ENCODE peak calls at places on chromosomes 13 and 19, in five cellular contexts. D is IMR-90, C is HepG2, L is K562, W is GM12878. N is an unnamed sample.

GRCh38 chr13:112450567-112451240 is 74.5 kb downstream of the SPACA7 start:
- DNase-seq in D (no peak), C (no peak), L (no peak), W (no peak), N (no peak)

GRCh38 chr19:45676851-45677263 is 8.8 kb downstream of the GIPR start:
- DNase-seq in D (no peak), C (no peak), L (no peak), W (no peak), N (no peak)

GRCh38 chr13:51814825-51815650 is 11.1 kb upstream of the DHRS12 start:
- DNase-seq in D (peak; percentile 50), C (peak; percentile 63), L (peak; percentile 48), W (no peak), N (peak; percentile 60)

GRCh38 chr19:579111-579841 is 6.9 kb downstream of the BSG start:
- DNase-seq in D (no peak), C (no peak), L (no peak), W (no peak), N (no peak)

GRCh38 chr19:29666634-29667389 is 1.6 kb downstream of the PLEKHF1 start:
- DNase-seq in D (peak; percentile 64), C (peak; percentile 55), L (no peak), W (no peak), N (no peak)

GRCh38 chr19:50486823-50487515 is 10.3 kb upstream of the GARIN5A start:
- DNase-seq in D (peak; percentile 19), C (peak; percentile 51), L (peak; percentile 75), W (no peak), N (peak; percentile 92)

GRCh38 chr13:22455036-22455435 is 725.7 kb upstream of the SGCG start:
- DNase-seq in D (no peak), C (no peak), L (no peak), W (no peak), N (no peak)

GRCh38 chr13:111267205-111267604 is 53.2 kb upstream of the TEX29 start:
- DNase-seq in D (no peak), C (no peak), L (no peak), W (no peak), N (no peak)

GRCh38 chr19:48660854-48661731 is 11.7 kb downstream of the NTN5 start:
- DNase-seq in D (peak; percentile 86), C (peak; percentile 66), L (peak; percentile 90), W (peak; percentile 83), N (peak; percentile 96)

GRCh38 chr19:8209965-8210659 is 942 bp downstream of the CERS4 start:
- DNase-seq in D (no peak), C (no peak), L (no peak), W (no peak), N (no peak)

GRCh38 chr19:35936738-35937268 is 629 bp downstream of the LRFN3 start:
- DNase-seq in D (no peak), C (no peak), L (no peak), W (no peak), N (no peak)

GRCh38 chr19:5125797-5126497 is 157.0 kb downstream of the KDM4B start:
- DNase-seq in D (peak; percentile 4), C (no peak), L (no peak), W (no peak), N (no peak)

GRCh38 chr19:17020823-17021222 is 5.8 kb downstream of the CPAMD8 start:
- DNase-seq in D (no peak), C (no peak), L (peak; percentile 78), W (no peak), N (no peak)

GRCh38 chr13:105773887-105774538 is 761.4 kb downstream of the EFNB2 start:
- DNase-seq in D (peak; percentile 57), C (peak; percentile 1), L (no peak), W (no peak), N (peak; percentile 33)

GRCh38 chr13:99311137-99311536 is 3.9 kb upstream of the GPR183 start:
- DNase-seq in D (peak; percentile 49), C (no peak), L (peak; percentile 39), W (no peak), N (no peak)
- TF ChIP-seq BHLHE40 in D (no peak), C (no peak), L (no peak), W (no peak), N (no peak)

GRCh38 chr19:53909471-53910169 is 542 bp downstream of the CACNG7 start:
- DNase-seq in D (no peak), C (no peak), L (no peak), W (no peak), N (no peak)
- H3K4me3 ChIP-seq in D (peak overlapping the region; percentile 61), C (no peak overlapping the region), L (no peak overlapping the region), W (no peak overlapping the region), N (peak overlapping the region; percentile 70)

DNA sequence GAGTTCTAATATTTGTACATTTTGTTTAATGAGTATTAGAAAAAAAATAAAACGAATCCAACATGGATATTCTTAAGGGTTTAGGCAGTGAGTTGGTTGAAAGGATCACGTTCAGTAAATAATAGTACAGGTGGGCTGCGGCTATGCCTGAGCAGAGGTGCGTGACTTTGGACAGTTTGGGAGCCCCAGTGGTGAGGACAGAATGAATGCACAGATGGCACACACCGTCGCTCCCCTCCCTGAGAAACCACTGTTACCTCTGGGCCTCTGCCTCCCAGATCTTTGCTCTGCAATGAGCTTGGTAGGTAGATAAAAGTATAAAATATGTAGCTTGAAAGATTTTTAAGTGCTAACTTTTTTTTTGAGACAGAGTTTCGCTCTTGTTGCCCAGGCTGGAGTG is 153.3 kb downstream of the SIPA1L3 start:
- DNase-seq in D (no peak), C (no peak), L (no peak), W (no peak), N (no peak)
- TF ChIP-seq BHLHE40 in D (no peak), C (no peak), L (no peak), W (no peak), N (no peak)

GRCh38 chr19:40057166-40057565 is 1.1 kb upstream of the ZNF780B start:
- DNase-seq in D (no peak), C (no peak), L (no peak), W (no peak), N (no peak)
- H3K4me3 ChIP-seq in D (no peak overlapping the region), C (peak overlapping the region; percentile 80), L (no peak overlapping the region), W (peak overlapping the region; percentile 72), N (no peak overlapping the region)

DNA sequence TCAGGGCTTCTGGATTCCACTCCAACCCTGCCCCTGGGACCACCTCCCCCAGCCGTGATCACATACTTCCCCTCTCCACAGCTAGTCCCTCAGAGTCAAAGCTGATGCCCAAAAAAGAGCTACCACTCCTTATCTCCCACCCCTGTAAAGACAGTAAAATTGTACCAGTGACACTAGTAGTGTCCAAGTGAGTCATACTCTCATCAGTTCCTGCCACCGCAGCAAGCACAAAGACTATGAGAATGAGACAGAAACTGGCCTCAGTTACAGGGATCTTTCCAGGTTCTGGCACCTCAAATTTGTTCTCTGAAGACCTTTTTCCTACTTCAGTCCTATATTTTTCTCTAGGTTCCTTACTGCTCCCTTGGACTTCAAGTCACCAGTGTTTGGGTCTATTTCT is 144.2 kb downstream of the SPRY2 start:
- DNase-seq in D (peak; percentile 13), C (no peak), L (no peak), W (no peak), N (no peak)
- TF ChIP-seq BHLHE40 in D (no peak), C (no peak), L (no peak), W (no peak), N (no peak)